ENCODE peak calls at places on chromosomes 13 and 19, in four cellular contexts. T, H, M and B are unnamed samples.

GRCh38 chr13:89627991-89628390 is 1719.5 kb upstream of the MIR17HG start:
- DNase-seq in M (no peak), H (peak), T (no peak), B (no peak)

GRCh38 chr13:39202746-39203145 is 164.5 kb downstream of the NHLRC3 start:
- DNase-seq in H (no peak), T (no peak), M (no peak), B (no peak)

GRCh38 chr13:34223984-34224383 is 406.0 kb downstream of the RFC3 start:
- DNase-seq in T (no peak), M (no peak), H (no peak), B (no peak)

GRCh38 chr13:40492511-40492910 is 173.9 kb downstream of the FOXO1 start:
- DNase-seq in T (no peak), H (no peak), M (no peak), B (no peak)

GRCh38 chr19:15563325-15563794 is 51.7 kb upstream of the CYP4F8 start:
- DNase-seq in M (no peak), H (peak), T (no peak), B (no peak)

GRCh38 chr19:5156231-5156986 is 184.2 kb downstream of the PTPRS start:
- DNase-seq in M (no peak), T (no peak), H (no peak), B (no peak)

GRCh38 chr13:19618925-19619324 is 14.5 kb upstream of the MPHOSPH8 start:
- DNase-seq in T (no peak), M (peak), H (no peak), B (no peak)

GRCh38 chr19:33090179-33090578 is 9.2 kb downstream of the GPATCH1 start:
- DNase-seq in T (no peak), M (no peak), H (no peak), B (no peak)

GRCh38 chr13:49444517-49445395 is 682 bp downstream of the SETDB2 start:
- DNase-seq in H (peak), T (no peak), M (peak), B (no peak)

GRCh38 chr19:33781996-33782395 is 14.7 kb upstream of the KCTD15 start:
- DNase-seq in H (no peak), T (no peak), M (no peak), B (no peak)

GRCh38 chr19:8528500-8528899 is 14.5 kb upstream of the ZNF414 start:
- DNase-seq in T (no peak), H (no peak), M (no peak), B (no peak)